ENCODE peak calls at places on chromosomes 11 and 22, in four cellular contexts. One of them, this sample, is unnamed.

GRCh38 chr22:32994046-32994827 is 63.9 kb downstream of the SYN3 start:
- DNase-seq in caudate nucleus: peak
- DNase-seq in nephron progenitor cell: no peak
- DNase-seq in GOT3: no peak
- DNase-seq in this sample: no peak

GRCh38 chr11:66950113-66950535 is 8.1 kb downstream of the PC start:
- DNase-seq in caudate nucleus: peak
- DNase-seq in nephron progenitor cell: peak
- DNase-seq in GOT3: no peak
- DNase-seq in this sample: no peak

GRCh38 chr11:113487622-113488021 is 12.4 kb upstream of the DRD2 start:
- DNase-seq in caudate nucleus: no peak
- DNase-seq in nephron progenitor cell: no peak
- DNase-seq in GOT3: no peak
- DNase-seq in this sample: no peak

GRCh38 chr22:31637938-31638618 is 23.9 kb downstream of the PISD start:
- DNase-seq in caudate nucleus: peak
- DNase-seq in nephron progenitor cell: no peak
- DNase-seq in GOT3: no peak
- DNase-seq in this sample: no peak

GRCh38 chr22:43004362-43005035 is 10.4 kb downstream of the PACSIN2 start:
- DNase-seq in caudate nucleus: no peak
- DNase-seq in nephron progenitor cell: no peak
- DNase-seq in GOT3: no peak
- DNase-seq in this sample: peak

GRCh38 chr11:39541945-39542351 is 1917.5 kb downstream of the LRRC4C start:
- DNase-seq in caudate nucleus: no peak
- DNase-seq in nephron progenitor cell: no peak
- DNase-seq in GOT3: no peak
- DNase-seq in this sample: no peak

GRCh38 chr22:25729595-25729994 is 12.4 kb upstream of the MYO18B start:
- DNase-seq in caudate nucleus: no peak
- DNase-seq in nephron progenitor cell: no peak
- DNase-seq in GOT3: no peak
- DNase-seq in this sample: no peak

GRCh38 chr11:27694992-27695391 is 5.3 kb downstream of the BDNF start:
- DNase-seq in caudate nucleus: no peak
- DNase-seq in nephron progenitor cell: no peak
- DNase-seq in GOT3: no peak
- DNase-seq in this sample: no peak

GRCh38 chr11:1224491-1225385 is 1.9 kb downstream of the MUC5B start:
- DNase-seq in caudate nucleus: no peak
- DNase-seq in nephron progenitor cell: peak
- DNase-seq in GOT3: no peak
- DNase-seq in this sample: peak

GRCh38 chr11:70505331-70505731 is 107.0 kb downstream of the CTTN start:
- DNase-seq in caudate nucleus: no peak
- DNase-seq in nephron progenitor cell: no peak
- DNase-seq in GOT3: no peak
- DNase-seq in this sample: peak

GRCh38 chr11:92909214-92909613 is 60.2 kb upstream of the MTNR1B start:
- DNase-seq in caudate nucleus: no peak
- DNase-seq in nephron progenitor cell: no peak
- DNase-seq in GOT3: no peak
- DNase-seq in this sample: no peak

GRCh38 chr22:31872209-31872608 is 72.1 kb upstream of the YWHAH start:
- DNase-seq in caudate nucleus: no peak
- DNase-seq in nephron progenitor cell: no peak
- DNase-seq in GOT3: no peak
- DNase-seq in this sample: no peak

GRCh38 chr11:8056810-8057463 is 24.1 kb upstream of the TUB start:
- DNase-seq in caudate nucleus: no peak
- DNase-seq in nephron progenitor cell: no peak
- DNase-seq in GOT3: no peak
- DNase-seq in this sample: peak

GRCh38 chr11:78040691-78041379 is 17.8 kb upstream of the KCTD14 start:
- DNase-seq in caudate nucleus: no peak
- DNase-seq in nephron progenitor cell: no peak
- DNase-seq in GOT3: no peak
- DNase-seq in this sample: no peak

GRCh38 chr11:112302226-112302868 is 41.7 kb upstream of the PLET1 start:
- DNase-seq in caudate nucleus: no peak
- DNase-seq in nephron progenitor cell: no peak
- DNase-seq in GOT3: no peak
- DNase-seq in this sample: no peak

GRCh38 chr11:16841984-16842383 is 103.5 kb downstream of the C11orf58 start:
- DNase-seq in caudate nucleus: no peak
- DNase-seq in nephron progenitor cell: no peak
- DNase-seq in GOT3: no peak
- DNase-seq in this sample: no peak

GRCh38 chr11:86152901-86153300 is 84.0 kb upstream of the PICALM start:
- DNase-seq in caudate nucleus: no peak
- DNase-seq in nephron progenitor cell: no peak
- DNase-seq in GOT3: no peak
- DNase-seq in this sample: no peak

GRCh38 chr11:120682866-120683265 is 171.3 kb downstream of the GRIK4 start:
- DNase-seq in caudate nucleus: no peak
- DNase-seq in nephron progenitor cell: no peak
- DNase-seq in GOT3: no peak
- DNase-seq in this sample: no peak

GRCh38 chr11:107562647-107563208 is 2.8 kb downstream of the ALKBH8 start:
- DNase-seq in caudate nucleus: no peak
- DNase-seq in nephron progenitor cell: no peak
- DNase-seq in GOT3: no peak
- DNase-seq in this sample: no peak